ENCODE peak calls at places on chromosomes 11 and 22, in five cellular contexts. T is KBM-7, H is AML-193, Y is amniotic stem cell, I is retina. R is an unnamed sample.

GRCh38 chr11:116927163-116927772 is 89.8 kb upstream of the APOA1 start:
- DNase-seq in T (no peak), H (peak; percentile 7), Y (no peak), I (no peak), R (no peak)

GRCh38 chr11:2672553-2673249 is 27.1 kb downstream of the KCNQ1OT1 start:
- DNase-seq in T (no peak), H (no peak), Y (no peak), I (no peak), R (no peak)

GRCh38 chr11:33819278-33819677 is 45.0 kb upstream of the FBXO3 start:
- DNase-seq in T (no peak), H (no peak), Y (no peak), I (no peak), R (no peak)

GRCh38 chr11:10858505-10859360 is 880 bp upstream of the ZBED5 start:
- DNase-seq in T (peak; percentile 72), H (peak; percentile 53), Y (no peak), I (no peak), R (no peak)

GRCh38 chr11:69948256-69949141 is 129.3 kb upstream of the FGF3 start:
- DNase-seq in T (no peak), H (no peak), Y (no peak), I (peak; percentile 52), R (no peak)

GRCh38 chr11:20207781-20208621 is 47.7 kb upstream of the DBX1 start:
- DNase-seq in T (no peak), H (no peak), Y (no peak), I (peak; percentile 54), R (no peak)

GRCh38 chr11:108009497-108010360 is 1.0 kb downstream of the CUL5 start:
- DNase-seq in T (peak; percentile 45), H (no peak), Y (no peak), I (no peak), R (peak; percentile 14)

GRCh38 chr11:17714356-17714854 is 5.0 kb upstream of the MYOD1 start:
- DNase-seq in T (no peak), H (no peak), Y (no peak), I (no peak), R (no peak)

GRCh38 chr11:66063900-66064299 is 6.2 kb upstream of the PACS1 start:
- DNase-seq in T (no peak), H (no peak), Y (no peak), I (no peak), R (no peak)

GRCh38 chr11:6606471-6607189 is 3.1 kb downstream of the ILK start:
- DNase-seq in T (peak; percentile 85), H (peak; percentile 55), Y (peak; percentile 82), I (peak; percentile 80), R (peak; percentile 86)

GRCh38 chr11:58004664-58005063 is 19.0 kb upstream of the OR9Q1 start:
- DNase-seq in T (peak; percentile 74), H (no peak), Y (no peak), I (no peak), R (no peak)

GRCh38 chr22:49514656-49515055 is 313.0 kb downstream of the BRD1 start:
- DNase-seq in T (no peak), H (no peak), Y (no peak), I (peak; percentile 88), R (no peak)

R was measured in globus pallidus.